ENCODE peak calls at places on chromosomes 1 and 21, in seven cellular contexts. D, F, I, N, M, S and P are unnamed samples.

GRCh38 chr1:26529655-26530539 is at the start of gene RPS6KA1:
- DNase-seq in I (peak; percentile 99), N (no peak), M (no peak), F (peak; percentile 75), S (peak; percentile 37), D (peak; percentile 84), P (peak; percentile 80)

GRCh38 chr1:94063379-94063778 is 57.6 kb downstream of the ABCA4 start:
- DNase-seq in I (peak; percentile 19), N (peak; percentile 55), S (peak; percentile 58), M (peak; percentile 45), F (peak; percentile 48), D (peak; percentile 20), P (peak; percentile 35)

GRCh38 chr21:46171585-46171984 is 12.7 kb downstream of the SPATC1L start:
- DNase-seq in N (no peak), S (no peak), I (no peak), M (peak; percentile 12), F (no peak), D (no peak), P (no peak)

GRCh38 chr1:32872189-32872898 is 1.6 kb upstream of the FNDC5 start:
- DNase-seq in I (peak; percentile 89), F (peak; percentile 74), S (peak; percentile 28), D (peak; percentile 78), M (peak; percentile 83), N (peak; percentile 81), P (peak; percentile 75)

GRCh38 chr21:38985423-38986378 is 180.0 kb downstream of the ETS2 start:
- DNase-seq in M (peak; percentile 91), F (peak; percentile 30), N (peak; percentile 72), I (peak; percentile 84), S (no peak), D (peak; percentile 88), P (peak; percentile 59)

GRCh38 chr1:209882942-209883340 is 55.1 kb upstream of the SYT14 start:
- DNase-seq in S (no peak), D (no peak), I (no peak), N (no peak), M (no peak), F (no peak), P (no peak)

GRCh38 chr1:206133751-206134371 is 16.7 kb upstream of the AVPR1B start:
- DNase-seq in D (no peak), N (no peak), I (no peak), M (no peak), F (no peak), S (no peak), P (no peak)

GRCh38 chr21:36454706-36455105 is 25.2 kb downstream of the CLDN14 start:
- DNase-seq in D (no peak), S (no peak), M (no peak), F (no peak), N (no peak), I (no peak), P (no peak)

GRCh38 chr21:29376556-29376955 is 77.8 kb downstream of the BACH1 start:
- DNase-seq in D (peak; percentile 73), I (no peak), S (peak; percentile 42), M (no peak), N (peak; percentile 18), F (peak; percentile 33), P (peak; percentile 42)

GRCh38 chr1:6889875-6890480 is 104.7 kb downstream of the CAMTA1 start:
- DNase-seq in S (peak; percentile 51), N (peak; percentile 51), I (peak; percentile 69), D (peak; percentile 73), F (peak; percentile 65), M (no peak), P (peak; percentile 72)

GRCh38 chr1:66502084-66502483 is 31.9 kb upstream of the SGIP1 start:
- DNase-seq in N (no peak), I (no peak), S (no peak), M (no peak), D (no peak), F (no peak), P (no peak)

GRCh38 chr1:222618880-222619321 is 1.0 kb downstream of the MIA3 start:
- DNase-seq in I (peak; percentile 67), D (peak; percentile 67), F (no peak), N (peak; percentile 8), M (no peak), S (no peak), P (peak; percentile 25)

GRCh38 chr1:160981584-160982411 is 27.2 kb upstream of the ITLN2 start:
- DNase-seq in F (peak; percentile 24), D (no peak), M (no peak), I (peak; percentile 22), S (no peak), N (no peak), P (no peak)

GRCh38 chr1:93591291-93591832 is 90.3 kb downstream of the BCAR3 start:
- DNase-seq in F (no peak), M (no peak), N (no peak), D (no peak), I (no peak), S (peak; percentile 55), P (no peak)

GRCh38 chr1:74674278-74675048 is 871 bp upstream of the ERICH3 start:
- DNase-seq in S (no peak), M (no peak), D (no peak), I (no peak), F (no peak), N (no peak), P (no peak)

GRCh38 chr1:55443175-55443933 is 228.2 kb upstream of the USP24 start:
- DNase-seq in F (peak; percentile 45), I (no peak), N (peak; percentile 91), S (peak; percentile 92), M (peak; percentile 93), D (peak; percentile 40), P (peak; percentile 65)

GRCh38 chr1:147545133-147545532 is 3.8 kb downstream of the BCL9 start:
- DNase-seq in D (no peak), F (peak; percentile 60), I (no peak), S (no peak), N (no peak), M (no peak), P (peak; percentile 55)

GRCh38 chr1:152189657-152190442 is 30.8 kb upstream of the RPTN start:
- DNase-seq in N (peak; percentile 69), M (no peak), D (peak; percentile 67), S (peak; percentile 83), F (peak; percentile 57), I (peak; percentile 52), P (peak; percentile 50)

GRCh38 chr1:225428879-225429455 is 1.1 kb upstream of the LBR start:
- DNase-seq in D (no peak), S (no peak), N (no peak), M (no peak), F (no peak), I (no peak), P (no peak)

GRCh38 chr1:7962011-7962335 is 462 bp downstream of the PARK7 start:
- DNase-seq in M (no peak), D (no peak), S (no peak), I (peak; percentile 33), F (no peak), N (no peak), P (no peak)

GRCh38 chr1:102531031-102531430 is 534.3 kb upstream of the OLFM3 start:
- DNase-seq in I (no peak), M (no peak), F (no peak), S (no peak), D (no peak), N (no peak), P (no peak)

DNA sequence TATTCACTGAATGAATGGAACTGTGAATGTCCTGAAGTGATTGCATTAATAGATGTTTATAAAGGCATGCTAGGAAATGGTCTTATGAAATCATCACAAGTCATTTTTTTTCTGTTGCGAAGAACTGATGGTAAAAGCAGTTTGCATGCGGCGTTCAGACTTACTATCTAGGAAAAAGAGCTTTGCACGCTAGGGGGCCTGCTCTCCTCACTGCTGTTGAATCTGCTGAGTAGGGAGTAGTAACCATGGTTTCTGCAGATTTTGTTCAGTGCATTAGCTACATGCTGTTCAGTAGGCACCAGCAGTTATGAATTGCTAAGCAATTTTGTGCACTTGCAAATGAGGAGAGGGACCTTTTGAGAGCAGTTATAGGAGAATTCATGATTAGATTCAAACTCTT is 57.9 kb downstream of the CENPF start:
- DNase-seq in S (peak; percentile 43), N (peak; percentile 85), M (no peak), I (no peak), F (peak; percentile 46), D (no peak), P (peak; percentile 9)
- H3K27ac ChIP-seq in S (no peak overlapping the region), N (no peak overlapping the region), M (no peak overlapping the region), I (no peak overlapping the region), F (no peak overlapping the region), D (no peak overlapping the region), P (no peak overlapping the region)

DNA sequence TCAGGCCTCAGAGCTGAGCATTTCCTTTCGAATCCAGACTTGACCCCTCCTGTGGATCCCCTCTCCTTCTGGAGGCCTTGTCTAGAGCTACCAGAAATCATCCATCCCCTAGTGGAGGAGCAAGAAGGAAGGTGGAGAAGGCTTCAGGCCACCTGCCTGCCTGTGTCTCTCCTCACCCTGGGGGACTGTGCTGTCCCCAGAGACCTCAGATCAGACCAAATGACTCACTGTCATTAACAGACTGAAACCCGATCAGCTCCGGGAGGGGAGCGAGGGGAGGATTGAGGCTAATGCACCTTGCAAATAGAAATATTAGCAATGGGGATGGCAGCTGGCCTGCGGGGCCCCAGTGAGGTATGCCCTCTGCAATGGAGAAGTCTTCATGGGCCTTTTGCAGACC is 2.1 kb downstream of the MYBPH start:
- DNase-seq in I (no peak), S (no peak), D (no peak), N (no peak), M (no peak), F (no peak), P (no peak)
- TF ChIP-seq EP300 in I (no peak), S (no peak), D (no peak), N (no peak), M (no peak), F (no peak), P (no peak)

GRCh38 chr21:16911166-16911607 is 601.7 kb upstream of the CXADR start:
- DNase-seq in N (no peak), D (no peak), S (no peak), F (no peak), I (peak; percentile 17), M (no peak), P (no peak)

GRCh38 chr21:16910435-16911165 is 602.2 kb upstream of the CXADR start:
- DNase-seq in S (no peak), M (no peak), D (no peak), N (no peak), I (no peak), F (no peak), P (no peak)

GRCh38 chr21:16913010-16913409 is 599.8 kb upstream of the CXADR start:
- DNase-seq in I (peak; percentile 3), D (no peak), N (no peak), M (no peak), F (no peak), S (peak; percentile 4), P (no peak)

GRCh38 chr21:16908087-16908486 is 604.8 kb upstream of the CXADR start:
- DNase-seq in D (no peak), I (no peak), F (no peak), M (no peak), S (peak; percentile 20), N (peak; percentile 36), P (no peak)

GRCh38 chr21:16912075-16912474 is 600.8 kb upstream of the CXADR start:
- DNase-seq in N (no peak), I (no peak), M (no peak), S (no peak), D (no peak), F (no peak), P (no peak)
- H3K27ac ChIP-seq in N (no peak overlapping the region), I (no peak overlapping the region), M (no peak overlapping the region), S (no peak overlapping the region), D (no peak overlapping the region), F (no peak overlapping the region), P (no peak overlapping the region)

DNA sequence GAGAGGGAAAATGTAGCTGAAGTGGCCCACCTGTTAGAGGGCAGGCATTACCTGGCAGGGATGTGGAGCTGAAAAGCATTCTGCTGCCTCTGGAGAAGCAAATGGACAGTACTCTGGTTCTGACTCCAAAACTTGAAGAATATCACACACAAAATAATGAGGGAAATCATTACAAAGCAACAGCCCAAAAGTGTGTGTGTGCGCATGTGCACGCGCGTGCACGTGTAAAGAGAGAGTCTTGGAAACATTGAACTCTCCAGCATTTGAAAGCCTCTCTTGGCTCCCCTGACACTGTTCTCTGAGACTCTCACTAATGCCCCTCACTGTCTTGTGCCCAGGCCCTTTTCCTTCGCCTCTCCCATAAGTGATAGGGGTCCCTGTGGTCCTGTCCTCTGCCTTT is 2.3 kb upstream of the VTCN1 start:
- DNase-seq in N (no peak), S (no peak), M (no peak), D (no peak), I (no peak), F (no peak), P (no peak)
- TF ChIP-seq EP300 in N (no peak), S (no peak), M (no peak), D (no peak), I (no peak), F (no peak), P (no peak)